ENCODE peak calls at places on chromosome 4, in nine cellular contexts. V is dorsolateral prefrontal cortex; S is tibial artery; J is suprapubic skin; A is activated CD8-positive, alpha-beta T cell treated with anti-CD3 and anti-CD28 coated beads for 36 hours; X is CD4-positive, alpha-beta T cell; Y is GM06990; P is lower leg skin; T is psoas muscle. L is an unnamed sample.

GRCh38 chr4:2333356-2333841 is 71.5 kb upstream of the MXD4 start:
- DNase-seq in V (no peak), S (no peak), J (no peak), A (no peak), X (no peak), Y (peak), P (no peak), T (no peak), L (no peak)

GRCh38 chr4:6892909-6893202 is 16.8 kb upstream of the TBC1D14 start:
- DNase-seq in V (no peak), S (no peak), J (no peak), A (no peak), X (no peak), Y (no peak), P (no peak), T (no peak), L (no peak)

GRCh38 chr4:74320559-74321118 is 12.4 kb downstream of the EPGN start:
- DNase-seq in V (no peak), S (no peak), J (no peak), A (peak), X (no peak), Y (peak), P (no peak), T (no peak), L (peak)

GRCh38 chr4:146105464-146105863 is 70.1 kb upstream of the LSM6 start:
- DNase-seq in V (no peak), S (no peak), J (no peak), A (no peak), X (no peak), Y (no peak), P (no peak), T (no peak), L (no peak)

GRCh38 chr4:6962211-6963041 is 52.8 kb downstream of the TBC1D14 start:
- DNase-seq in V (peak), S (no peak), J (no peak), A (no peak), X (no peak), Y (no peak), P (no peak), T (no peak), L (no peak)

GRCh38 chr4:146095091-146095690 is 80.3 kb upstream of the LSM6 start:
- DNase-seq in V (no peak), S (peak), J (no peak), A (peak), X (no peak), Y (no peak), P (no peak), T (no peak), L (no peak)

GRCh38 chr4:168796362-168797106 is 213.5 kb downstream of the CBR4 start:
- DNase-seq in V (no peak), S (no peak), J (no peak), A (no peak), X (no peak), Y (no peak), P (no peak), T (no peak), L (no peak)

GRCh38 chr4:88511236-88511635 is 12.3 kb downstream of the PYURF start:
- DNase-seq in V (no peak), S (no peak), J (no peak), A (no peak), X (no peak), Y (no peak), P (no peak), T (no peak), L (no peak)

GRCh38 chr4:161791796-161792556 is 371.8 kb downstream of the FSTL5 start:
- DNase-seq in V (no peak), S (no peak), J (no peak), A (no peak), X (no peak), Y (no peak), P (no peak), T (no peak), L (no peak)

GRCh38 chr4:67875011-67875410 is 8.8 kb downstream of the TMPRSS11D start:
- DNase-seq in V (no peak), S (no peak), J (no peak), A (no peak), X (no peak), Y (no peak), P (no peak), T (no peak), L (no peak)

GRCh38 chr4:3532714-3533336 is 603 bp upstream of the LRPAP1 start:
- DNase-seq in V (no peak), S (no peak), J (peak), A (no peak), X (no peak), Y (no peak), P (no peak), T (no peak), L (no peak)

GRCh38 chr4:7327341-7327885 is 107.3 kb downstream of the PSAPL1 start:
- DNase-seq in V (peak), S (no peak), J (no peak), A (no peak), X (no peak), Y (no peak), P (no peak), T (no peak), L (no peak)

GRCh38 chr4:181701219-181701618 is 542.0 kb upstream of the TENM3 start:
- DNase-seq in V (no peak), S (no peak), J (no peak), A (no peak), X (no peak), Y (no peak), P (no peak), T (no peak), L (no peak)
- TF ChIP-seq CTCF in V (no peak), S (no peak), J (no peak), A (no peak), X (no peak), Y (no peak), P (no peak), T (no peak), L (no peak)

GRCh38 chr4:62531731-62532130 is 1331.6 kb downstream of the ADGRL3 start:
- DNase-seq in V (no peak), S (no peak), J (no peak), A (no peak), X (no peak), Y (no peak), P (no peak), T (no peak), L (no peak)
- TF ChIP-seq CTCF in V (no peak), S (no peak), J (no peak), A (no peak), X (no peak), Y (no peak), P (no peak), T (no peak), L (no peak)

GRCh38 chr4:16334641-16335040 is 108.4 kb upstream of the TAPT1 start:
- DNase-seq in V (no peak), S (no peak), J (no peak), A (no peak), X (no peak), Y (no peak), P (no peak), T (no peak), L (no peak)

GRCh38 chr4:16329797-16330134 is 103.5 kb upstream of the TAPT1 start:
- DNase-seq in V (no peak), S (no peak), J (no peak), A (no peak), X (no peak), Y (no peak), P (no peak), T (no peak), L (no peak)

GRCh38 chr4:16329132-16329796 is 103.0 kb upstream of the TAPT1 start:
- DNase-seq in V (no peak), S (no peak), J (no peak), A (no peak), X (no peak), Y (no peak), P (no peak), T (no peak), L (no peak)
- TF ChIP-seq CTCF in V (no peak), S (no peak), J (no peak), A (no peak), X (no peak), Y (no peak), P (no peak), T (no peak), L (no peak)

GRCh38 chr4:4577359-4577875 is 35.6 kb upstream of the STX18 start:
- DNase-seq in V (no peak), S (no peak), J (no peak), A (no peak), X (no peak), Y (no peak), P (no peak), T (no peak), L (no peak)

GRCh38 chr4:4572821-4573220 is 31.0 kb upstream of the STX18 start:
- DNase-seq in V (no peak), S (no peak), J (no peak), A (no peak), X (no peak), Y (no peak), P (no peak), T (no peak), L (no peak)

GRCh38 chr4:4574052-4574451 is 32.2 kb upstream of the STX18 start:
- DNase-seq in V (no peak), S (no peak), J (no peak), A (no peak), X (no peak), Y (no peak), P (no peak), T (no peak), L (no peak)

GRCh38 chr4:4574792-4575191 is 32.9 kb upstream of the STX18 start:
- DNase-seq in V (no peak), S (peak), J (no peak), A (peak), X (peak), Y (peak), P (peak), T (peak), L (no peak)

DNA sequence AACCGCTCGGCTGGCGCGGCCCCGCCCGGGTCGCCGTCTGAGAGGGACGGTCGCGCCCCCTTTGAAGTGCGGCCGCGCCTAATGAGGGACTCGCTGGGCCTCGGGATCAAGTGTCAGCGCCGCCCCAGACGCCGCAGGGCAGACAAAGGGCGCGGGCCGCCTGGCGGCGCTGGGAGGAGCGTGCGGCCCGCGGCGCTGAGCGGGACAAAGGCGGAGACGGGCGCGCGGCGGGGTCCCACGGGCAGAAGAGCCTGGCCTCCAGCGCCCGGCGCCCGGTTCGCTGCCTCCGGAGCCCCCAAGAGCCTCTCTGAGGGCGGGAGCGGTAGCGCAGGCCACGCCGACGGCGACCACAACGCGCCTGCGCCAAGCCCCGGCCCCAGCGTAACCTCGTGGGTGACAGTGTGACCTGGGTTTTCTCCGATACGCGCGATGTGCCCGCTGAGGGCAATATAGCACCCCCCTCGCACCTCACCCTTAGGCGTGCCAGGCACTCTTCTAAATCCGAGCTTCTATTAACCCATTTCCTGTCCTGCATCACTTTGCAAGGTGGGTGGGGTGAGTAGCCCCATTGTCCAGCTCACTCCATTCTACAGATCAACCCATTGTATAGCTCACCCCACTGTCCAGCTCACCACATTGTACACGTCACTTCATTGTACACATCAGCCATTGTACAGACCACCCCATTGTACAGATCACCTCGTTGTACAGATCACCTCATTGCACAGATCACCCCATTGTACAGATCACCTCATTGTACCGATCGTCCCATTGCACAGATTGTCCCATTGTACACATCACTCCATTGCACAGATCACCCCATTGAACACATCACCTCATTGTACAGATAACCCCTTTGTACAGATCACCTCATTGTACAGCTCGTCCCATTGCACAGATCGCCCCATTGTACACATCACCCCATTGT is 33.7 kb upstream of the STX18 start:
- DNase-seq in V (peak), S (peak), J (peak), A (peak), X (peak), Y (peak), P (no peak), T (peak), L (peak)
- TF ChIP-seq CTCF in V (peak), S (peak), J (peak), A (peak), X (peak), Y (peak), P (no peak), T (peak), L (peak)

DNA sequence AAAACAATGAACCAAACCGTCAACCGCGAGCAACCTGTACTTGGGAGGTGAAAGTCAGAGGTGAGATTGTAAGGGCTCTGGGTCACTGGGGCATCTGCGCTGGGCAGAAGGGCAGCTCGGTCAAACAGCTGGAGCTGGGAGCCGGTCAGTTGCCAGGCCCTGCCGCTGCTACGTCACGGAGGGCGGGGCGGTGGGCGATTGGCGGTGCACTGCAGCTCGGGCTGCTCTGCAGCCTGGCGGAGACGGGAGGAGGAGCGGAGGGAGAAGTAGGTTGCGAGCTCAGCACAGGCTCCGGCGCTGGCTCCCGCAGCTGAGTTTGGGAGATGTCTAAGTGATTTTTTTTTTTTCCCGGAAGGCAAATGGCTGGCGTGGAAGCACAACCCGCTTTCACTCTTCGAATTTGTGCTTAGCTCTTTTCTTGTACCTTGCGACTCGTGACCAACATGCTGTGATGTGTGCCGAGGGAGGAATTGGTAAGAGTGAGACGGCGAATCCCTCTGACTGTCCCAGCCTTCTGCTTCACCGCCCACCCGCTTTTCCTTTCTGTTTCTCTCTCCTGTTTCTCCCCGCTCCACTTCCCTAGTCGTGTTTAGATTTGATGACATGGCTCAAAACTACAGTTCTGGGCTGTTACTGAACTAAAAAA is at the start of gene ATP10D:
- DNase-seq in V (peak), S (peak), J (peak), A (peak), X (peak), Y (peak), P (peak), T (peak), L (peak)
- TF ChIP-seq CTCF in V (peak), S (peak), J (no peak), A (no peak), X (peak), Y (peak), P (no peak), T (peak), L (no peak)